ENCODE peak calls at places on chromosomes 2 and 18, in seven cellular contexts. C, I, V, U, K, S and J are unnamed samples.

GRCh38 chr18:28767781-28768211 is 590.9 kb upstream of the CDH2 start:
- DNase-seq in C (no peak), I (no peak), V (no peak), U (no peak), K (peak; percentile 74), S (no peak), J (peak; percentile 81)

GRCh38 chr2:99448556-99448955 is 41.3 kb downstream of the REV1 start:
- DNase-seq in C (no peak), I (no peak), V (no peak), U (no peak), K (peak; percentile 60), S (no peak), J (no peak)

GRCh38 chr2:111135910-111136297 is 15.2 kb downstream of the BCL2L11 start:
- DNase-seq in C (no peak), I (no peak), V (no peak), U (no peak), K (no peak), S (no peak), J (no peak)

GRCh38 chr2:235171511-235172130 is 219.8 kb downstream of the SH3BP4 start:
- DNase-seq in C (no peak), I (no peak), V (no peak), U (no peak), K (peak; percentile 94), S (no peak), J (peak; percentile 48)

GRCh38 chr2:190947139-190947538 is 66.5 kb downstream of the GLS start:
- DNase-seq in C (no peak), I (no peak), V (no peak), U (no peak), K (peak; percentile 41), S (no peak), J (no peak)

GRCh38 chr2:190537765-190538164 is 3.2 kb upstream of the NEMP2 start:
- DNase-seq in C (no peak), I (no peak), V (no peak), U (no peak), K (peak; percentile 45), S (no peak), J (no peak)

GRCh38 chr18:61546598-61546997 is 213.4 kb downstream of the CDH20 start:
- DNase-seq in C (no peak), I (no peak), V (no peak), U (no peak), K (peak; percentile 73), S (no peak), J (peak; percentile 81)

GRCh38 chr18:79735071-79735980 is 55.7 kb downstream of the CTDP1 start:
- DNase-seq in C (no peak), I (no peak), V (no peak), U (no peak), K (no peak), S (no peak), J (no peak)

GRCh38 chr2:192960945-192961344 is 766.2 kb upstream of the TMEFF2 start:
- DNase-seq in C (no peak), I (no peak), V (no peak), U (no peak), K (no peak), S (no peak), J (no peak)

GRCh38 chr2:191263050-191263449 is 17.8 kb downstream of the MYO1B start:
- DNase-seq in C (no peak), I (no peak), V (no peak), U (no peak), K (no peak), S (no peak), J (no peak)

GRCh38 chr18:2979871-2980606 is 32.9 kb downstream of the LPIN2 start:
- DNase-seq in C (no peak), I (peak; percentile 82), V (no peak), U (no peak), K (no peak), S (no peak), J (no peak)

GRCh38 chr18:10131036-10131774 is 217.4 kb downstream of the VAPA start:
- DNase-seq in C (no peak), I (no peak), V (no peak), U (no peak), K (no peak), S (no peak), J (no peak)

GRCh38 chr2:38376346-38376682 is 759 bp downstream of the ATL2 start:
- DNase-seq in C (peak; percentile 49), I (peak; percentile 52), V (no peak), U (peak; percentile 63), K (peak; percentile 65), S (peak; percentile 27), J (peak; percentile 60)

GRCh38 chr2:239961662-239962220 is 63.4 kb downstream of the NDUFA10 start:
- DNase-seq in C (no peak), I (no peak), V (no peak), U (no peak), K (no peak), S (no peak), J (no peak)

GRCh38 chr2:102337012-102337411 is 18.6 kb upstream of the IL18R1 start:
- DNase-seq in C (no peak), I (no peak), V (no peak), U (no peak), K (peak; percentile 32), S (no peak), J (no peak)

GRCh38 chr2:96951125-96951654 is 35.2 kb downstream of the FAM178B start:
- DNase-seq in C (peak; percentile 78), I (peak; percentile 37), V (peak; percentile 82), U (peak; percentile 80), K (peak; percentile 34), S (peak; percentile 48), J (peak; percentile 69)

GRCh38 chr2:178194600-178195389 is 483 bp downstream of the OSBPL6 start:
- DNase-seq in C (peak; percentile 27), I (no peak), V (no peak), U (peak; percentile 57), K (peak; percentile 60), S (peak; percentile 1), J (peak; percentile 78)

GRCh38 chr2:219687266-219687665 is 59.8 kb downstream of the SLC4A3 start:
- DNase-seq in C (no peak), I (no peak), V (no peak), U (no peak), K (peak; percentile 72), S (no peak), J (peak; percentile 31)

GRCh38 chr2:105242286-105242993 is 897 bp downstream of the GPR45 start:
- DNase-seq in C (no peak), I (no peak), V (no peak), U (no peak), K (no peak), S (no peak), J (no peak)

GRCh38 chr2:169928463-169928864 is 101.2 kb downstream of the UBR3 start:
- DNase-seq in C (no peak), I (peak; percentile 61), V (no peak), U (no peak), K (peak; percentile 59), S (peak; percentile 3), J (peak; percentile 57)

GRCh38 chr2:20267529-20267928 is 42.6 kb upstream of the SDC1 start:
- DNase-seq in C (no peak), I (no peak), V (no peak), U (no peak), K (no peak), S (no peak), J (no peak)

GRCh38 chr2:241947401-241947800 is 77.9 kb downstream of the RTP5 start:
- DNase-seq in C (no peak), I (no peak), V (no peak), U (no peak), K (no peak), S (no peak), J (no peak)

GRCh38 chr18:58364867-58365533 is 263.9 kb downstream of the ALPK2 start:
- DNase-seq in C (no peak), I (no peak), V (no peak), U (no peak), K (peak; percentile 58), S (no peak), J (no peak)

GRCh38 chr2:120481446-120482194 is 135.7 kb downstream of the INHBB start:
- DNase-seq in C (peak; percentile 51), I (no peak), V (no peak), U (no peak), K (no peak), S (no peak), J (no peak)

GRCh38 chr2:54617409-54617808 is 106.1 kb upstream of the EML6 start:
- DNase-seq in C (no peak), I (no peak), V (no peak), U (no peak), K (no peak), S (no peak), J (no peak)